ENCODE peak calls at places on chromosomes 11 and 22, in six cellular contexts. J is aorta, I is tibial artery, O is IMR-90, X is GM23338, H is left ventricle myocardium inferior. U is an unnamed sample.
A peak's percentile ranks its signal among the peaks of the same experiment; 100 is the strongest.

GRCh38 chr11:67213251-67213650 is 53.0 kb upstream of the GRK2 start:
- DNase-seq in H (no peak), I (no peak), J (no peak), O (no peak), X (no peak), U (no peak)

GRCh38 chr11:67418476-67419281 is 3.2 kb downstream of the CARNS1 start:
- DNase-seq in H (peak; percentile 58), X (no peak), J (no peak), I (no peak), O (no peak), U (no peak)

GRCh38 chr11:77374611-77375031 is 73.1 kb upstream of the GDPD4 start:
- DNase-seq in X (no peak), O (peak; percentile 46), I (no peak), H (no peak), J (no peak), U (peak; percentile 85)

GRCh38 chr11:74809820-74810219 is 61.2 kb downstream of the RNF169 start:
- DNase-seq in J (no peak), O (no peak), I (no peak), X (no peak), H (no peak), U (no peak)

GRCh38 chr22:45441158-45441557 is 27.7 kb downstream of the RIBC2 start:
- DNase-seq in I (peak; percentile 81), H (peak; percentile 53), O (peak; percentile 68), J (peak; percentile 73), X (peak; percentile 77), U (peak; percentile 44)

GRCh38 chr11:57903441-57904123 is 120.1 kb upstream of the OR9Q1 start:
- DNase-seq in I (no peak), O (peak; percentile 10), J (no peak), X (no peak), H (no peak), U (peak; percentile 91)

GRCh38 chr11:35747638-35748037 is 85.1 kb downstream of the TRIM44 start:
- DNase-seq in I (no peak), J (no peak), X (peak; percentile 13), O (no peak), H (no peak), U (no peak)

GRCh38 chr11:43575931-43576833 is 104.4 kb upstream of the HSD17B12 start:
- DNase-seq in O (no peak), X (no peak), J (no peak), H (no peak), I (no peak), U (no peak)

GRCh38 chr22:38758276-38758945 is 2.6 kb upstream of the SUN2 start:
- DNase-seq in H (no peak), X (no peak), I (no peak), J (no peak), O (no peak), U (no peak)

GRCh38 chr11:67304511-67305113 is 1.3 kb downstream of the SSH3 start:
- DNase-seq in J (no peak), X (no peak), H (no peak), O (no peak), I (peak; percentile 64), U (no peak)

GRCh38 chr22:44561139-44561840 is 63.3 kb upstream of the RTL6 start:
- DNase-seq in X (no peak), O (no peak), J (no peak), H (no peak), I (peak; percentile 5), U (no peak)

GRCh38 chr11:12832828-12833227 is 158.6 kb downstream of the TEAD1 start:
- DNase-seq in I (no peak), X (no peak), O (no peak), H (no peak), J (no peak), U (no peak)

GRCh38 chr11:75325713-75326438 is 25.6 kb downstream of the ARRB1 start:
- DNase-seq in J (peak; percentile 84), H (peak; percentile 70), X (no peak), I (peak; percentile 79), O (peak; percentile 97), U (peak; percentile 97)

GRCh38 chr11:110303414-110303826 is 7.0 kb upstream of the RDX start:
- DNase-seq in O (no peak), I (no peak), X (no peak), H (no peak), J (no peak), U (no peak)

GRCh38 chr11:86370922-86371614 is 3.6 kb upstream of the CCDC81 start:
- DNase-seq in H (no peak), J (no peak), I (no peak), O (peak; percentile 40), X (peak; percentile 35), U (peak; percentile 97)

GRCh38 chr22:24759765-24760164 is 14.8 kb downstream of the PIWIL3 start:
- DNase-seq in O (no peak), I (no peak), H (no peak), X (no peak), J (no peak), U (no peak)

GRCh38 chr22:46951973-46952372 is 189.5 kb downstream of the TBC1D22A start:
- DNase-seq in H (no peak), I (no peak), X (no peak), J (no peak), O (no peak), U (no peak)

GRCh38 chr22:27436591-27436990 is 365.0 kb downstream of the MN1 start:
- DNase-seq in X (no peak), H (no peak), O (no peak), I (no peak), J (no peak), U (no peak)

DNA sequence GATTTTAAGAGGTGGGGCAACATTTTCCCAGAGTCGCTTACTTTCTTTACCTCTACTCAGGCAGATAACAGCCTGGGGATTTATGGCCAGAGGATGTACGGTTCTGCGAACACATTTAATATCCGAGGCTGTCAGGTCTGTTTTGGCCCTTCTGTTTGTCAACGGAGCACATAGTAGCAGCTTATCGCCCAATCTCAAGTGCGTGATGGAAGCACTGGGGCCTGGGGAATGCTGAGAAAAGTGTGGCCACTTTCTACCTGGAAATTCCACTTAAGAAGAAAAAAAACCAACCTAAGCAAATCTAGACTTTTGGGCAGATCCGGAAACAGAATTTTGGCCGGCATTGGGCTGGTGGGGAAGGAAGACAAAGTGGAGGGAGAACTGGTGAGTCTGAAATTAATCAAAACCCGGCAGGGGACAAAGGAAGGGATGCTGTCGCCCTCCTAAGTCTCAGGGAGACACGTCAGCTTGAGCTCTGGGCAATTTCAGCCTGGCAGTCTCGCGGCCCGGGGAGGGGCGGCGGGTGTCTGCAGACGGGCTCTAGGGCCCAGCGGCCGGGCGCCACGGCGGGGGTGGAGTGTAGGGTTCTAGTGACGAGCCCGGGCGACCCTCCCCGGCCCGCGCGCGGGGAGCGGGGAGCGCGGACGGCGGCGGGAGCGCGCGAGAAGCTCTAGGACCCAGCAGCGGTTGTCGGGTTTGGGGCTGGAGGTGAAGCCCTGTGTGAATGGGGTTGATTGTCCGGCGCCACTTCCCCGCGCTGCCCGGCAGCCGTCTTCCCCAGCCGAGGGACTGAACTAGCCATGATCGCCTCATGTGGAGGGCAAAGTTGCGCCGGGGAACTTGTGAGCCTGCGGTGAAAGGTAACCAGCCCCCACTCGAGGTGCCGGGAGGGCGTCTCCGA is at the start of gene AMOTL1:
- DNase-seq in I (peak; percentile 96), J (peak; percentile 95), X (peak; percentile 92), O (peak; percentile 76), H (peak; percentile 90), U (peak; percentile 75)
- H3K27me3 ChIP-seq in I (no peaks in the 10 kb centered on the region), J (no peaks in the 10 kb centered on the region), X (peaks cover 77% of the 10 kb centered on the region), O (no peaks in the 10 kb centered on the region), H (no peaks in the 10 kb centered on the region), U (no peaks in the 10 kb centered on the region)

GRCh38 chr22:50014655-50015401 is 2.3 kb upstream of the IL17REL start:
- DNase-seq in X (peak; percentile 40), H (peak; percentile 8), I (no peak), O (no peak), J (no peak), U (no peak)
- H3K27me3 ChIP-seq in X (peaks cover 69% of the 10 kb centered on the region), H (peaks cover 94% of the 10 kb centered on the region), I (peaks cover 4% of the 10 kb centered on the region), O (peaks cover 81% of the 10 kb centered on the region), J (no peaks in the 10 kb centered on the region), U (peaks cover 26% of the 10 kb centered on the region)

GRCh38 chr22:36912694-36913430 is 566 bp upstream of the CSF2RB start:
- DNase-seq in J (no peak), O (no peak), X (no peak), H (no peak), I (no peak), U (no peak)
- H3K27me3 ChIP-seq in J (no peaks in the 10 kb centered on the region), O (peaks cover 13% of the 10 kb centered on the region), X (peaks cover 41% of the 10 kb centered on the region), H (peaks cover 31% of the 10 kb centered on the region), I (no peaks in the 10 kb centered on the region), U (no peaks in the 10 kb centered on the region)

DNA sequence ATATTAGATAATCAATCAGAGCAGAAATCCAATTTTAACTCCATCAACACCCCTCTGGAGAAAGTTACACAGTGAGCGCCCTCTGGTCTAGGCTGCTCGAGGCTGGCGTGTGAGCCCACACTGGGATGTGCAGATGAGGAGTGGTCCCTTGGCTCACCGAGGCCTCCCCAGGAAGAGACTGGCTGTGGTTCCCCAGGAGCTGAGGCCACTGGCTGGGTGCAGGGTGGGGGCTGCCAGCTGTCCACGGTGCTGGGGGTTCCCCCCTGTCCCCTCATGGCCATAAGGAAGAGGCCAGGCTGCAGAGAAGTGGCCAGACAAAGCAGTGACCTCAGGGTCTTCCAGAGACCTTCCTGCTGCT is 750.7 kb downstream of the BRD1 start:
- DNase-seq in I (peak; percentile 48), H (no peak), J (no peak), O (no peak), X (no peak), U (no peak)
- H3K27me3 ChIP-seq in I (no peaks in the 10 kb centered on the region), H (peaks cover 94% of the 10 kb centered on the region), J (no peaks in the 10 kb centered on the region), O (no peaks in the 10 kb centered on the region), X (no peaks in the 10 kb centered on the region), U (no peaks in the 10 kb centered on the region)

GRCh38 chr11:2135648-2136201 is 3.5 kb downstream of the IGF2 start:
- DNase-seq in X (no peak), I (no peak), H (peak; percentile 11), J (peak; percentile 36), O (no peak), U (no peak)
- H3K27me3 ChIP-seq in X (peaks cover 52% of the 10 kb centered on the region), I (no peaks in the 10 kb centered on the region), H (peaks cover 87% of the 10 kb centered on the region), J (no peaks in the 10 kb centered on the region), O (peaks cover 49% of the 10 kb centered on the region), U (peaks cover 15% of the 10 kb centered on the region)

GRCh38 chr11:2209370-2209801 is 37.8 kb upstream of the TH start:
- DNase-seq in H (no peak), X (no peak), O (no peak), J (no peak), I (peak; percentile 60), U (no peak)

GRCh38 chr11:2209900-2210321 is 38.3 kb upstream of the TH start:
- DNase-seq in J (peak; percentile 42), H (no peak), I (peak; percentile 53), X (no peak), O (no peak), U (no peak)

GRCh38 chr11:2208691-2209369 is 37.2 kb upstream of the TH start:
- DNase-seq in J (no peak), X (peak; percentile 39), I (peak; percentile 64), H (peak; percentile 13), O (no peak), U (peak; percentile 7)

GRCh38 chr11:2211113-2211971 is 39.7 kb upstream of the TH start:
- DNase-seq in J (no peak), O (no peak), X (no peak), I (peak; percentile 50), H (no peak), U (no peak)

GRCh38 chr11:2210366-2211112 is 38.9 kb upstream of the TH start:
- DNase-seq in H (no peak), X (no peak), J (no peak), O (no peak), I (no peak), U (no peak)
- H3K27me3 ChIP-seq in H (peaks cover 41% of the 10 kb centered on the region), X (no peaks in the 10 kb centered on the region), J (no peaks in the 10 kb centered on the region), O (peaks cover 37% of the 10 kb centered on the region), I (no peaks in the 10 kb centered on the region), U (peaks cover 11% of the 10 kb centered on the region)

U was measured in bronchial epithelial cell.